ENCODE peak calls at places on chromosome 21, in five cellular contexts. I is lung, L is AG04450, N is upper lobe of left lung, O is IMR-90. K is an unnamed sample.

GRCh38 chr21:34836103-34836932 is 167.5 kb downstream of the CLIC6 start:
- DNase-seq in I (peak), L (peak), N (peak), O (peak), K (peak)

GRCh38 chr21:33261635-33262034 is 4.5 kb upstream of the IL10RB start:
- DNase-seq in I (no peak), L (peak), N (peak), O (peak), K (no peak)

GRCh38 chr21:42411197-42411869 is 7.6 kb downstream of the UBASH3A start:
- DNase-seq in I (no peak), L (no peak), N (no peak), O (no peak), K (no peak)

GRCh38 chr21:34592120-34592561 is 22.8 kb downstream of the RCAN1 start:
- DNase-seq in I (no peak), L (no peak), N (no peak), O (peak), K (no peak)

GRCh38 chr21:31786164-31786920 is 54.4 kb upstream of the SCAF4 start:
- DNase-seq in I (peak), L (no peak), N (peak), O (no peak), K (no peak)

GRCh38 chr21:42540396-42540795 is 26.7 kb downstream of the SLC37A1 start:
- DNase-seq in I (no peak), L (no peak), N (no peak), O (no peak), K (no peak)

GRCh38 chr21:30152792-30153191 is 13.8 kb downstream of the CLDN17 start:
- DNase-seq in I (no peak), L (no peak), N (no peak), O (no peak), K (no peak)

GRCh38 chr21:33947451-33948095 is 32.0 kb upstream of the ATP5PO start:
- DNase-seq in I (peak), L (peak), N (peak), O (peak), K (peak)

GRCh38 chr21:34280987-34281386 is 82.8 kb upstream of the KCNE2 start:
- DNase-seq in I (no peak), L (no peak), N (no peak), O (no peak), K (peak)

GRCh38 chr21:29660047-29660720 is 279.6 kb downstream of the GRIK1 start:
- DNase-seq in I (no peak), L (no peak), N (no peak), O (no peak), K (no peak)

GRCh38 chr21:42746593-42747266 is 93.3 kb downstream of the PDE9A start:
- DNase-seq in I (peak), L (no peak), N (peak), O (no peak), K (peak)

GRCh38 chr21:31630062-31630711 is 29.3 kb upstream of the SOD1 start:
- DNase-seq in I (peak), L (peak), N (peak), O (peak), K (no peak)

GRCh38 chr21:14880922-14881321 is 183.9 kb downstream of the NRIP1 start:
- DNase-seq in I (no peak), L (no peak), N (no peak), O (peak), K (no peak)

GRCh38 chr21:14883351-14883750 is 181.4 kb downstream of the NRIP1 start:
- DNase-seq in I (no peak), L (no peak), N (no peak), O (no peak), K (no peak)

GRCh38 chr21:14878971-14879370 is 185.8 kb downstream of the NRIP1 start:
- DNase-seq in I (no peak), L (no peak), N (no peak), O (no peak), K (no peak)

GRCh38 chr21:14879458-14879857 is 185.3 kb downstream of the NRIP1 start:
- DNase-seq in I (no peak), L (no peak), N (no peak), O (no peak), K (no peak)

DNA sequence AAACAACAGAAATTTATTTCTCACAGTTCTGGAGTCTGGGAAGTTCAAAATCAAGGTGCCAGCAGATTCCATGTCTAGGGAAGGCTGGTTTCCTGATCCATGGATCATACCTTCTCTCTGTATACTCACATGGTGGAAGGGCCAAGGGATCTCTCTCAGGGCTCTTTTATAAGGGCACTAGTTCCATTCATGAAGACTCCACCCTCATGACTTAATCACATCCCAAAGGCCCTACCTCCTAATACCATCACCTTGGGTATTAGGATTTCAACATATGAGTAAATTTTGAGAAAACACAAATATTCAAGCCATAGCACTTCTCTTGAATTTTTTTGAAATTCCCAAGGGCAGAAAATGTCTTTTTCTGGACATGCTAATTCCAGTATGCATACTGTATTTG is 182.9 kb downstream of the NRIP1 start:
- DNase-seq in I (no peak), L (no peak), N (no peak), O (no peak), K (no peak)
- H3K27ac ChIP-seq in I (no peak), L (no peak), N (no peak), O (no peak), K (no peak)

GRCh38 chr21:16840549-16840948 is 672.3 kb upstream of the CXADR start:
- DNase-seq in I (no peak), L (no peak), N (no peak), O (no peak), K (no peak)
- H3K27ac ChIP-seq in I (no peak), L (no peak), N (no peak), O (no peak), K (no peak)

DNA sequence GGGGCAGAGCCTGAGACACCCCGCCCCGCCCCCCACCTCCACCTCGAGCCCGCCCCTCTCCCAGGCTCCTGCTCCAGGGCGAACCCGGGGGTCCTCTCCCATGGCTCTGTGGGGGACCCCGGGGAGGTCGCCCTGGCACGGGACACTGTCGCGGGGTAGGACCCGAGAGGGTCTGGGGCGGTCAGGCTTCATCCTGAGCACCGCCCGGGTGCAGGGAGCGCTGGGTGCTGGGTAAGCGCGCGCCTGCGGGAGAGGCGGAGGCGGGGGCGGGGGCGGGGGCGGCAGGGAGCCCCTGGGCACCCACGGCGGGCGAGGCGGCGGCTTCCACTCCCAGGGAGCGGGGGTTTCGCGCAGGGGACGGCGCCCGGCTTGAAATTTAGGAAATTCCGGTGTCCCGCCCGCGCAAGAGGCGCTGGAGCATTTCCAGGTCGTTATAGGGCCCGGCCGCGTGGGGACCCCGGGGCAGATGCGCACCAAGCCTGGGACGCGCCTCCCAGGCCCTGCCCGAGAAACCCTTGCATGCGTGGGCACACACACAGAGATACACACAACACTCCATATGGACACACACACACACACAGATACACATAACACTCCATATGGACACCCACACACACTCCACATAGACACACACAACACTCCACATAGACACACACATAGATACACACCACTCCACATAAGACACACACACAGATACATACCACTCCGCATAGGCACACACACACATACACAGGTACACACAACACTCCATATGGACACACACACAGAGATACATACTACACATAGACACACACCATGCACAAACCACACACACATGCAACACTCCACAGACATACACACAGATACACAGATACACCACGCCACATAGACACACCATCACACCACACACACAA is 48.7 kb upstream of the SLC19A1 start:
- DNase-seq in I (no peak), L (no peak), N (peak), O (no peak), K (peak)
- H3K27ac ChIP-seq in I (peak), L (no peak), N (no peak), O (no peak), K (no peak)

GRCh38 chr21:36848875-36849274 is 117.6 kb downstream of the HLCS start:
- DNase-seq in I (no peak), L (no peak), N (no peak), O (no peak), K (no peak)

GRCh38 chr21:36847189-36847588 is 119.3 kb downstream of the HLCS start:
- DNase-seq in I (no peak), L (peak), N (no peak), O (peak), K (no peak)

GRCh38 chr21:36845790-36846189 is 120.7 kb downstream of the HLCS start:
- DNase-seq in I (no peak), L (no peak), N (no peak), O (no peak), K (no peak)

GRCh38 chr21:36845070-36845469 is 121.4 kb downstream of the HLCS start:
- DNase-seq in I (no peak), L (no peak), N (no peak), O (no peak), K (no peak)

DNA sequence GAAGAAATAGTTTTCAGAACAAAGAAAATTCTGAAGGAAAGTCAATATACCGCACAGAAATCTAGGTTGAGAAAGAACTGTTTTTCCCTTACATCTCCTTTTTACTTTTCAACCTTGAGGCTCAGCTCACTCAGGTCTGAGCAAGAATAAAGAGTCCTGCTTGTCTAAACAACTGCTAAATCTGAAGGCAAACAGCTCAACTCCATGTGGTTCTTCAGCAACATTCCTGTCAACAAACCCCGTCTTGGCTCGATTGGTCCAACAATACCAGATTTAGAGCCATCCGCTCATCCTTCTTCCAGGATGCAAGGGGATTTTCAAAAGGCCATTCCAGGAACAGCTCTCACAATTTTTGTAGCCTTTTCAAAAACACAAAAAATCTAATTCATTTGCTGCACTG is 119.8 kb downstream of the HLCS start:
- DNase-seq in I (no peak), L (no peak), N (no peak), O (peak), K (no peak)
- H3K27ac ChIP-seq in I (no peak), L (no peak), N (no peak), O (peak), K (no peak)

GRCh38 chr21:39610705-39611104 is 2.0 kb upstream of the B3GALT5 start:
- DNase-seq in I (no peak), L (no peak), N (no peak), O (no peak), K (no peak)
- H3K27ac ChIP-seq in I (no peak), L (no peak), N (no peak), O (no peak), K (no peak)

GRCh38 chr21:37219766-37220432 is 47.2 kb downstream of the VPS26C start:
- DNase-seq in I (no peak), L (no peak), N (no peak), O (no peak), K (no peak)
- H3K27ac ChIP-seq in I (peak), L (no peak), N (peak), O (no peak), K (peak)

GRCh38 chr21:22575165-22575584 is 1577.0 kb downstream of the NCAM2 start:
- DNase-seq in I (no peak), L (no peak), N (no peak), O (no peak), K (no peak)

GRCh38 chr21:22573834-22574233 is 1575.6 kb downstream of the NCAM2 start:
- DNase-seq in I (no peak), L (no peak), N (no peak), O (no peak), K (no peak)
- H3K27ac ChIP-seq in I (no peak), L (no peak), N (no peak), O (no peak), K (no peak)

GRCh38 chr21:25885880-25886279 is 151.1 kb downstream of the GABPA start:
- DNase-seq in I (no peak), L (no peak), N (no peak), O (no peak), K (no peak)
- H3K27ac ChIP-seq in I (peak), L (no peak), N (no peak), O (no peak), K (no peak)